ENCODE peak calls at places on chromosomes 7 and 10, in eight cellular contexts. X is CD8-positive, alpha-beta memory T cell; B is spleen; D is astrocyte; N is uterus; G is aorta; M is OCI-LY7; T is body of pancreas. R is an unnamed sample.
A peak's percentile ranks its signal among the peaks of the same experiment; 100 is the strongest.

GRCh38 chr7:112420236-112420945 is 29.9 kb upstream of the IFRD1 start:
- DNase-seq in X (no peak), B (no peak), D (peak; percentile 31), N (no peak), G (no peak), M (peak; percentile 23), T (no peak), R (no peak)

GRCh38 chr7:15755061-15755460 is 68.6 kb upstream of the MEOX2 start:
- DNase-seq in X (no peak), B (no peak), D (peak; percentile 69), N (no peak), G (no peak), M (no peak), T (no peak), R (no peak)

GRCh38 chr10:78337646-78338391 is 304.2 kb downstream of the RPS24 start:
- DNase-seq in X (no peak), B (peak; percentile 41), D (peak; percentile 47), N (peak; percentile 12), G (no peak), M (no peak), T (peak; percentile 6), R (no peak)

GRCh38 chr10:35924726-35925125 is 282.6 kb upstream of the FZD8 start:
- DNase-seq in X (no peak), B (no peak), D (no peak), N (no peak), G (no peak), M (no peak), T (no peak), R (no peak)

GRCh38 chr7:69781412-69781846 is 183.2 kb downstream of the AUTS2 start:
- DNase-seq in X (no peak), B (no peak), D (peak; percentile 70), N (peak; percentile 26), G (no peak), M (no peak), T (no peak), R (no peak)

GRCh38 chr10:91977501-91977900 is 53.9 kb downstream of the BTAF1 start:
- DNase-seq in X (no peak), B (no peak), D (no peak), N (no peak), G (no peak), M (no peak), T (no peak), R (no peak)

GRCh38 chr10:124745678-124746077 is 1.5 kb upstream of the FAM53B start:
- DNase-seq in X (no peak), B (no peak), D (no peak), N (no peak), G (no peak), M (peak; percentile 75), T (no peak), R (no peak)

GRCh38 chr10:101351477-101351876 is 2.5 kb upstream of the BTRC start:
- DNase-seq in X (no peak), B (no peak), D (no peak), N (no peak), G (no peak), M (no peak), T (no peak), R (no peak)

GRCh38 chr7:155992107-155992506 is 179.8 kb upstream of the SHH start:
- DNase-seq in X (no peak), B (no peak), D (no peak), N (no peak), G (peak; percentile 57), M (no peak), T (no peak), R (no peak)

GRCh38 chr7:112580717-112581435 is 100.1 kb downstream of the LSMEM1 start:
- DNase-seq in X (no peak), B (no peak), D (no peak), N (no peak), G (no peak), M (no peak), T (no peak), R (no peak)

GRCh38 chr10:121927361-121927840 is 430 bp downstream of the ATE1 start:
- DNase-seq in X (peak; percentile 57), B (no peak), D (peak; percentile 39), N (peak; percentile 47), G (peak; percentile 88), M (peak; percentile 48), T (peak; percentile 59), R (peak; percentile 79)

GRCh38 chr7:8260871-8261707 is 878 bp downstream of the ICA1 start:
- DNase-seq in X (no peak), B (peak; percentile 85), D (no peak), N (peak; percentile 22), G (peak; percentile 80), M (no peak), T (peak; percentile 68), R (peak; percentile 76)

DNA sequence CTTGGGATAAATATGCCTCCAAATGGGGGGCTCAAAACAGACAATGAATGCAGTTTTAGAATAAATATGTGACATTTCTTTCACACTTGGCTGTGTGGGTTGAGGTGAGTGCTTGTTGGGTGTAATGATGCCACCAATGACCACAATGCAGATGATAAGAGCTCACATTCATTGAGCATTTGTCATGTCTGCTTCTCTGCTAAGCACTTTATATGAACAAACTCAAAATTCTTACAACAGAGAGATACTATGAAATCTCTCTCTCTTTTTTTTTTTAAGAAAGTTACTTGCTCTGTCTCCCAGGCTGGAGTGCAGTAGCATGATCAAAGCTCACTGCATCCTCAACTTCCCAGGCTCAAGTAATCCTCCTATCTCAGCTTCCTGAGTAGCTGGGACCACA is 185.4 kb downstream of the JCAD start:
- DNase-seq in X (no peak), B (no peak), D (peak; percentile 88), N (no peak), G (no peak), M (no peak), T (no peak), R (no peak)
- H3K27ac ChIP-seq in X (no peak overlapping the region), B (no peak overlapping the region), D (peak overlapping the region; percentile 5), N (peak overlapping the region; percentile 70), G (peak overlapping the region; percentile 26), M (no peak overlapping the region), T (no peak overlapping the region), R (peak overlapping the region; percentile 51)

DNA sequence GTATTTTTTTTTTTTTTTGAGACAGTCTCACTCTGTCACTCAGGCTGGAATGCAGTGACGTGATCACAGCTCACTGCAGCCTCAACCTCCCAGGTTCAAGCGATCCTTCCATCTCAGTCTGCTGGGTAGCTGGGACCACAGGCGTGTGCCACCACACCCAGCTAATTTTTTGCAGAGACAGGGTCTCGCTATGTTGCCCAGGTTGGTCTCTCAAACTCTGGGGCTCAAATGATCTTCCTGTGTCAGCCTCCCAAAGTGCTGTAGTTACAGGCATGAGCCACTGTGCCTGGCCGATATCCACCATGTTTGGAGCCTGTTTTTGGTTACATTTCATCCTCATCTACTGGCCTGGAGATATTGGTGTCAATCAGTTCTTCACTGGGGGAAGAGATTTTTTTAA is 120.7 kb downstream of the CUX1 start:
- DNase-seq in X (no peak), B (peak; percentile 35), D (no peak), N (no peak), G (peak; percentile 7), M (no peak), T (no peak), R (peak; percentile 9)
- H3K27ac ChIP-seq in X (no peak overlapping the region), B (no peak overlapping the region), D (no peak overlapping the region), N (peak overlapping the region; percentile 83), G (peak overlapping the region; percentile 18), M (peak overlapping the region; percentile 82), T (no peak overlapping the region), R (peak overlapping the region; percentile 80)

GRCh38 chr10:15369642-15370211 is 1.4 kb downstream of the FAM171A1 start:
- DNase-seq in X (no peak), B (no peak), D (no peak), N (no peak), G (peak; percentile 72), M (no peak), T (peak; percentile 26), R (no peak)
- H3K27ac ChIP-seq in X (peak overlapping the region; percentile 47), B (no peak overlapping the region), D (peak overlapping the region; percentile 79), N (peak overlapping the region; percentile 64), G (no peak overlapping the region), M (no peak overlapping the region), T (peak overlapping the region; percentile 73), R (peak overlapping the region; percentile 83)

GRCh38 chr10:127937915-127938440 is 31.1 kb downstream of the PTPRE start:
- DNase-seq in X (no peak), B (no peak), D (no peak), N (no peak), G (no peak), M (no peak), T (no peak), R (no peak)
- H3K27ac ChIP-seq in X (no peak overlapping the region), B (no peak overlapping the region), D (no peak overlapping the region), N (no peak overlapping the region), G (no peak overlapping the region), M (no peak overlapping the region), T (no peak overlapping the region), R (no peak overlapping the region)

R was measured in heart left ventricle.